ENCODE peak calls at places on chromosomes 11 and 22, in ten cellular contexts. One of them, this sample, is unnamed.
A peak's percentile ranks its signal among the peaks of the same experiment; 100 is the strongest.

GRCh38 chr11:106087815-106088435 is 10.5 kb downstream of the AASDHPPT start:
- DNase-seq in hepatocyte: peak; percentile 66
- DNase-seq in left ventricle myocardium inferior: peak; percentile 22
- DNase-seq in adrenal gland: peak; percentile 26
- DNase-seq in cardiac muscle cell: peak; percentile 57
- DNase-seq in mesendoderm: peak; percentile 55
- DNase-seq in heart left ventricle: peak; percentile 28
- DNase-seq in stomach: peak; percentile 66
- DNase-seq in A549: peak; percentile 51
- DNase-seq in AG04450: no peak
- DNase-seq in this sample: peak; percentile 43

GRCh38 chr11:111586305-111586915 is 15.8 kb upstream of the SIK2 start:
- DNase-seq in cardiac muscle cell: peak; percentile 49
- DNase-seq in left ventricle myocardium inferior: no peak
- DNase-seq in heart left ventricle: no peak
- DNase-seq in mesendoderm: peak; percentile 59
- DNase-seq in hepatocyte: peak; percentile 72
- DNase-seq in A549: peak; percentile 56
- DNase-seq in stomach: peak; percentile 44
- DNase-seq in adrenal gland: no peak
- DNase-seq in AG04450: no peak
- DNase-seq in this sample: no peak

GRCh38 chr22:47788461-47788860 is 1026.0 kb downstream of the TBC1D22A start:
- DNase-seq in AG04450: no peak
- DNase-seq in cardiac muscle cell: no peak
- DNase-seq in hepatocyte: no peak
- DNase-seq in left ventricle myocardium inferior: no peak
- DNase-seq in A549: no peak
- DNase-seq in stomach: no peak
- DNase-seq in mesendoderm: no peak
- DNase-seq in adrenal gland: no peak
- DNase-seq in heart left ventricle: no peak
- DNase-seq in this sample: no peak

GRCh38 chr11:107044503-107044902 is 26.2 kb upstream of the GUCY1A2 start:
- DNase-seq in AG04450: no peak
- DNase-seq in cardiac muscle cell: no peak
- DNase-seq in left ventricle myocardium inferior: no peak
- DNase-seq in heart left ventricle: no peak
- DNase-seq in hepatocyte: no peak
- DNase-seq in A549: no peak
- DNase-seq in stomach: no peak
- DNase-seq in mesendoderm: no peak
- DNase-seq in adrenal gland: no peak
- DNase-seq in this sample: no peak

GRCh38 chr11:48001438-48002021 is 21.2 kb downstream of the PTPRJ start:
- DNase-seq in adrenal gland: no peak
- DNase-seq in stomach: peak; percentile 50
- DNase-seq in AG04450: peak; percentile 63
- DNase-seq in hepatocyte: no peak
- DNase-seq in A549: peak; percentile 84
- DNase-seq in cardiac muscle cell: no peak
- DNase-seq in left ventricle myocardium inferior: no peak
- DNase-seq in heart left ventricle: no peak
- DNase-seq in mesendoderm: no peak
- DNase-seq in this sample: no peak

GRCh38 chr11:30585892-30586250 is 282 bp downstream of the MPPED2 start:
- DNase-seq in AG04450: no peak
- DNase-seq in heart left ventricle: peak; percentile 47
- DNase-seq in cardiac muscle cell: peak; percentile 71
- DNase-seq in stomach: no peak
- DNase-seq in left ventricle myocardium inferior: peak; percentile 37
- DNase-seq in A549: no peak
- DNase-seq in adrenal gland: peak; percentile 45
- DNase-seq in mesendoderm: no peak
- DNase-seq in hepatocyte: peak; percentile 57
- DNase-seq in this sample: no peak

GRCh38 chr22:23128269-23129108 is 13.3 kb downstream of the RSPH14 start:
- DNase-seq in adrenal gland: peak; percentile 84
- DNase-seq in heart left ventricle: peak; percentile 72
- DNase-seq in cardiac muscle cell: peak; percentile 78
- DNase-seq in hepatocyte: peak; percentile 91
- DNase-seq in mesendoderm: peak; percentile 82
- DNase-seq in AG04450: peak; percentile 66
- DNase-seq in A549: peak; percentile 58
- DNase-seq in left ventricle myocardium inferior: peak; percentile 59
- DNase-seq in stomach: peak; percentile 84
- DNase-seq in this sample: peak; percentile 79

GRCh38 chr11:110279881-110280280 is 16.5 kb downstream of the RDX start:
- DNase-seq in heart left ventricle: no peak
- DNase-seq in A549: no peak
- DNase-seq in left ventricle myocardium inferior: no peak
- DNase-seq in cardiac muscle cell: no peak
- DNase-seq in AG04450: no peak
- DNase-seq in adrenal gland: no peak
- DNase-seq in stomach: no peak
- DNase-seq in hepatocyte: no peak
- DNase-seq in mesendoderm: no peak
- DNase-seq in this sample: no peak

GRCh38 chr22:50343541-50343935 is 411 bp downstream of the PPP6R2 start:
- DNase-seq in heart left ventricle: no peak
- DNase-seq in adrenal gland: no peak
- DNase-seq in cardiac muscle cell: no peak
- DNase-seq in hepatocyte: no peak
- DNase-seq in A549: no peak
- DNase-seq in left ventricle myocardium inferior: no peak
- DNase-seq in stomach: no peak
- DNase-seq in mesendoderm: no peak
- DNase-seq in AG04450: no peak
- DNase-seq in this sample: no peak

GRCh38 chr11:118002010-118002540 is 15.9 kb downstream of the IL10RA start:
- DNase-seq in left ventricle myocardium inferior: no peak
- DNase-seq in adrenal gland: no peak
- DNase-seq in mesendoderm: no peak
- DNase-seq in A549: no peak
- DNase-seq in cardiac muscle cell: no peak
- DNase-seq in heart left ventricle: no peak
- DNase-seq in hepatocyte: no peak
- DNase-seq in AG04450: no peak
- DNase-seq in stomach: no peak
- DNase-seq in this sample: no peak

GRCh38 chr11:78428273-78428651 is 10.6 kb upstream of the GAB2 start:
- DNase-seq in stomach: no peak
- DNase-seq in heart left ventricle: no peak
- DNase-seq in adrenal gland: no peak
- DNase-seq in hepatocyte: no peak
- DNase-seq in A549: no peak
- DNase-seq in mesendoderm: no peak
- DNase-seq in AG04450: no peak
- DNase-seq in cardiac muscle cell: no peak
- DNase-seq in left ventricle myocardium inferior: no peak
- DNase-seq in this sample: no peak

GRCh38 chr11:78429209-78429608 is 11.6 kb upstream of the GAB2 start:
- DNase-seq in mesendoderm: peak; percentile 24
- DNase-seq in hepatocyte: no peak
- DNase-seq in cardiac muscle cell: no peak
- DNase-seq in adrenal gland: no peak
- DNase-seq in left ventricle myocardium inferior: no peak
- DNase-seq in AG04450: no peak
- DNase-seq in A549: no peak
- DNase-seq in stomach: no peak
- DNase-seq in heart left ventricle: no peak
- DNase-seq in this sample: no peak

GRCh38 chr11:78427615-78428272 is 10.1 kb upstream of the GAB2 start:
- DNase-seq in left ventricle myocardium inferior: no peak
- DNase-seq in adrenal gland: no peak
- DNase-seq in stomach: no peak
- DNase-seq in hepatocyte: no peak
- DNase-seq in AG04450: no peak
- DNase-seq in heart left ventricle: no peak
- DNase-seq in mesendoderm: no peak
- DNase-seq in cardiac muscle cell: no peak
- DNase-seq in A549: no peak
- DNase-seq in this sample: no peak

GRCh38 chr11:78428773-78429172 is 11.2 kb upstream of the GAB2 start:
- DNase-seq in mesendoderm: no peak
- DNase-seq in A549: no peak
- DNase-seq in cardiac muscle cell: no peak
- DNase-seq in AG04450: no peak
- DNase-seq in stomach: no peak
- DNase-seq in hepatocyte: no peak
- DNase-seq in adrenal gland: no peak
- DNase-seq in left ventricle myocardium inferior: no peak
- DNase-seq in heart left ventricle: no peak
- DNase-seq in this sample: no peak

GRCh38 chr11:78429667-78430066 is 12.0 kb upstream of the GAB2 start:
- DNase-seq in stomach: no peak
- DNase-seq in mesendoderm: peak; percentile 10
- DNase-seq in AG04450: no peak
- DNase-seq in A549: no peak
- DNase-seq in left ventricle myocardium inferior: no peak
- DNase-seq in cardiac muscle cell: no peak
- DNase-seq in adrenal gland: no peak
- DNase-seq in hepatocyte: no peak
- DNase-seq in heart left ventricle: no peak
- DNase-seq in this sample: no peak
- H3K4me3 ChIP-seq in stomach: no peak overlapping the region
- H3K4me3 ChIP-seq in mesendoderm: no peak overlapping the region
- H3K4me3 ChIP-seq in AG04450: no peak overlapping the region
- H3K4me3 ChIP-seq in A549: no peak overlapping the region
- H3K4me3 ChIP-seq in left ventricle myocardium inferior: no peak overlapping the region
- H3K4me3 ChIP-seq in cardiac muscle cell: no peak overlapping the region
- H3K4me3 ChIP-seq in adrenal gland: no peak overlapping the region
- H3K4me3 ChIP-seq in hepatocyte: no peak overlapping the region
- H3K4me3 ChIP-seq in heart left ventricle: no peak overlapping the region
- H3K4me3 ChIP-seq in this sample: no peak overlapping the region

DNA sequence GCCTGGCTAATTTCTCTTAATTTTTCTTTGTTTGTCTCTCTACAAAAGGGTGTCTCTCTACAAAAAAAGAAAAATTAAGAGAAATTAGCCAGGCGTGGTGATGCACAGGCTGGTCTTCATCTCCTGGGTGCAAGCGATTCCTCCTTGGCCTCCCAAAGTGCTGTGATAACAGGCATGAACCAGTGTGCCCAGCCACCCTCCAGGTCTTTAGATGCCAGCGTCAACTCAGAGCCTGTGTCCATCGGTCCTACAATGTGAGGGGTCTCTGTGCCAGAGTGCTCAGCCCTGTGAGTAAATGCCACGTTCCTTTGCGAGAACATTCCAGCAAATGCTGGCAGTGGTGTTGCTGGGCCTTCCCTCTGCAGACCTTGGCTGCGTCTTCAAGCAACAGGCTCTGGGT is 62.7 kb downstream of the IGF2 start:
- DNase-seq in stomach: peak; percentile 16
- DNase-seq in adrenal gland: no peak
- DNase-seq in hepatocyte: no peak
- DNase-seq in mesendoderm: no peak
- DNase-seq in cardiac muscle cell: no peak
- DNase-seq in heart left ventricle: no peak
- DNase-seq in AG04450: no peak
- DNase-seq in A549: no peak
- DNase-seq in left ventricle myocardium inferior: no peak
- DNase-seq in this sample: no peak
- H3K27ac ChIP-seq in stomach: no peak overlapping the region
- H3K27ac ChIP-seq in adrenal gland: no peak overlapping the region
- H3K27ac ChIP-seq in hepatocyte: no peak overlapping the region
- H3K27ac ChIP-seq in mesendoderm: no peak overlapping the region
- H3K27ac ChIP-seq in cardiac muscle cell: no peak overlapping the region
- H3K27ac ChIP-seq in heart left ventricle: no peak overlapping the region
- H3K27ac ChIP-seq in AG04450: no peak overlapping the region
- H3K27ac ChIP-seq in A549: peak overlapping the region; percentile 65
- H3K27ac ChIP-seq in left ventricle myocardium inferior: no peak overlapping the region
- H3K27ac ChIP-seq in this sample: no peak overlapping the region

GRCh38 chr22:39528681-39529486 is 3.7 kb downstream of the RPS19BP1 start:
- DNase-seq in hepatocyte: peak; percentile 96
- DNase-seq in cardiac muscle cell: peak; percentile 92
- DNase-seq in mesendoderm: peak; percentile 94
- DNase-seq in AG04450: peak; percentile 84
- DNase-seq in left ventricle myocardium inferior: peak; percentile 90
- DNase-seq in adrenal gland: peak; percentile 91
- DNase-seq in stomach: peak; percentile 95
- DNase-seq in heart left ventricle: peak; percentile 91
- DNase-seq in A549: peak; percentile 92
- DNase-seq in this sample: peak; percentile 99
- H3K4me3 ChIP-seq in hepatocyte: no peak overlapping the region
- H3K4me3 ChIP-seq in cardiac muscle cell: no peak overlapping the region
- H3K4me3 ChIP-seq in mesendoderm: no peak overlapping the region
- H3K4me3 ChIP-seq in AG04450: peak overlapping the region; percentile 29
- H3K4me3 ChIP-seq in left ventricle myocardium inferior: peak overlapping the region; percentile 51
- H3K4me3 ChIP-seq in adrenal gland: no peak overlapping the region
- H3K4me3 ChIP-seq in stomach: peak overlapping the region; percentile 6
- H3K4me3 ChIP-seq in heart left ventricle: peak overlapping the region; percentile 42
- H3K4me3 ChIP-seq in A549: no peak overlapping the region
- H3K4me3 ChIP-seq in this sample: peak overlapping the region; percentile 21

GRCh38 chr11:77467233-77467632 is 6.7 kb downstream of the PAK1 start:
- DNase-seq in left ventricle myocardium inferior: no peak
- DNase-seq in A549: peak; percentile 10
- DNase-seq in stomach: no peak
- DNase-seq in heart left ventricle: no peak
- DNase-seq in hepatocyte: no peak
- DNase-seq in mesendoderm: no peak
- DNase-seq in AG04450: no peak
- DNase-seq in cardiac muscle cell: no peak
- DNase-seq in adrenal gland: no peak
- DNase-seq in this sample: no peak

GRCh38 chr11:77470971-77471370 is 2.9 kb downstream of the PAK1 start:
- DNase-seq in stomach: no peak
- DNase-seq in left ventricle myocardium inferior: no peak
- DNase-seq in AG04450: no peak
- DNase-seq in A549: no peak
- DNase-seq in mesendoderm: peak; percentile 69
- DNase-seq in adrenal gland: no peak
- DNase-seq in cardiac muscle cell: no peak
- DNase-seq in hepatocyte: no peak
- DNase-seq in heart left ventricle: no peak
- DNase-seq in this sample: no peak

GRCh38 chr11:77467993-77468392 is 5.9 kb downstream of the PAK1 start:
- DNase-seq in adrenal gland: no peak
- DNase-seq in A549: no peak
- DNase-seq in hepatocyte: no peak
- DNase-seq in AG04450: no peak
- DNase-seq in left ventricle myocardium inferior: no peak
- DNase-seq in cardiac muscle cell: no peak
- DNase-seq in mesendoderm: no peak
- DNase-seq in stomach: no peak
- DNase-seq in heart left ventricle: no peak
- DNase-seq in this sample: no peak

GRCh38 chr11:77470504-77470903 is 3.4 kb downstream of the PAK1 start:
- DNase-seq in stomach: no peak
- DNase-seq in AG04450: no peak
- DNase-seq in mesendoderm: peak; percentile 32
- DNase-seq in hepatocyte: no peak
- DNase-seq in left ventricle myocardium inferior: no peak
- DNase-seq in cardiac muscle cell: no peak
- DNase-seq in A549: no peak
- DNase-seq in adrenal gland: no peak
- DNase-seq in heart left ventricle: no peak
- DNase-seq in this sample: no peak

DNA sequence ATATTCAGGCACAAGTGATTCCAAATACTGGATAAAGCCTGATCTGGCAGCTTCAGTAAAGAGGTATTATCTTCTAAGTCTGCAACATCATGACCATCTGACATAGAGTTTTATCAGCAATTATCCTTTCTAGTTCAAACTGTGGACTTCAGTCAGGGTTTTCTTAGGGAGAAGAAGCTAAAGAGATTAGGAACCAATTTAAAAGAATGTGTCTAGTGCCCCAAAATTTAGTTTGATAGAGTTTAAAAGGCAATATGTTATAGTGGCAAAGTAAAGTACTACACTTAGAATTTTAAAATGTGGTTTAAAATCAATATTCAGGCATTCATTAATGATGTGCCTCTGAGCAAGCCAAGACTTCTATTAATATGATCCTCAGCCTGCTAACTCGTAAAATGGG is 5.4 kb downstream of the PAK1 start:
- DNase-seq in adrenal gland: no peak
- DNase-seq in mesendoderm: no peak
- DNase-seq in stomach: no peak
- DNase-seq in cardiac muscle cell: no peak
- DNase-seq in AG04450: no peak
- DNase-seq in hepatocyte: no peak
- DNase-seq in A549: no peak
- DNase-seq in left ventricle myocardium inferior: no peak
- DNase-seq in heart left ventricle: no peak
- DNase-seq in this sample: no peak
- H3K27ac ChIP-seq in adrenal gland: no peak overlapping the region
- H3K27ac ChIP-seq in mesendoderm: no peak overlapping the region
- H3K27ac ChIP-seq in stomach: no peak overlapping the region
- H3K27ac ChIP-seq in cardiac muscle cell: no peak overlapping the region
- H3K27ac ChIP-seq in AG04450: no peak overlapping the region
- H3K27ac ChIP-seq in hepatocyte: peak overlapping the region; percentile 14
- H3K27ac ChIP-seq in A549: no peak overlapping the region
- H3K27ac ChIP-seq in left ventricle myocardium inferior: no peak overlapping the region
- H3K27ac ChIP-seq in heart left ventricle: no peak overlapping the region
- H3K27ac ChIP-seq in this sample: no peak overlapping the region